ENCODE peak calls at places on chromosome 20, in seven cellular contexts. F, B, G, C, Z, P and S are unnamed samples.

GRCh38 chr20:58651548-58651822 is 402 bp downstream of the STX16 start:
- DNase-seq in G (no peak), Z (peak), B (no peak), C (no peak), F (peak), P (no peak), S (no peak)

GRCh38 chr20:43404880-43405279 is 52.8 kb upstream of the SRSF6 start:
- DNase-seq in B (peak), C (no peak), Z (no peak), G (no peak), P (no peak), F (no peak), S (no peak)

GRCh38 chr20:5862703-5863039 is 87.7 kb downstream of the TRMT6 start:
- DNase-seq in G (no peak), C (no peak), B (no peak), Z (no peak), P (no peak), F (no peak), S (no peak)

GRCh38 chr20:62030834-62031434 is 34.7 kb downstream of the TAF4 start:
- DNase-seq in C (peak), G (no peak), F (no peak), B (no peak), Z (no peak), P (no peak), S (no peak)

GRCh38 chr20:9338101-9338500 is 176.3 kb upstream of the LAMP5 start:
- DNase-seq in Z (no peak), P (no peak), F (no peak), G (no peak), C (no peak), B (no peak), S (no peak)

GRCh38 chr20:58719258-58719657 is 26.7 kb downstream of the NPEPL1 start:
- DNase-seq in Z (peak), C (no peak), G (no peak), P (no peak), F (no peak), B (no peak), S (no peak)

GRCh38 chr20:57464642-57465211 is 60.2 kb downstream of the CTCFL start:
- DNase-seq in Z (no peak), F (no peak), P (no peak), B (peak), C (no peak), G (no peak), S (no peak)

GRCh38 chr20:11807070-11807741 is 110.5 kb upstream of the BTBD3 start:
- DNase-seq in P (peak), G (no peak), F (no peak), B (no peak), Z (no peak), C (no peak), S (peak)

GRCh38 chr20:59421089-59421488 is 120.7 kb downstream of the EDN3 start:
- DNase-seq in C (no peak), F (no peak), B (no peak), G (no peak), P (no peak), Z (no peak), S (no peak)

GRCh38 chr20:40663304-40663703 is 25.7 kb downstream of the MAFB start:
- DNase-seq in G (no peak), F (no peak), C (no peak), B (no peak), Z (no peak), P (no peak), S (no peak)

GRCh38 chr20:32201296-32201976 is 6.1 kb downstream of the PLAGL2 start:
- DNase-seq in F (no peak), C (no peak), B (no peak), G (no peak), P (no peak), Z (no peak), S (no peak)

GRCh38 chr20:3694864-3695263 is 13.1 kb upstream of the ADAM33 start:
- DNase-seq in B (no peak), F (no peak), G (no peak), C (no peak), P (no peak), Z (no peak), S (no peak)

GRCh38 chr20:51125095-51125494 is 102.2 kb upstream of the KCNG1 start:
- DNase-seq in C (no peak), F (no peak), Z (no peak), P (no peak), B (no peak), G (no peak), S (no peak)

GRCh38 chr20:53298900-53299299 is 294.7 kb downstream of the ZNF217 start:
- DNase-seq in P (no peak), G (no peak), B (no peak), Z (peak), F (no peak), C (no peak), S (no peak)

GRCh38 chr20:17629678-17630089 is 52.4 kb downstream of the RRBP1 start:
- DNase-seq in Z (no peak), P (no peak), G (no peak), F (no peak), C (no peak), B (no peak), S (no peak)